ENCODE peak calls at places on chromosomes 4 and X, in nine cellular contexts. L is stimulated activated CD4-positive, alpha-beta T cell treated with anti-CD3 and anti-CD28 coated beads, Interleukin-4, amount 100 ng/mL, for 1 hour; F is glutamatergic neuron; J is astrocyte of the cerebellum; M is left ventricle myocardium inferior; I is cardiac fibroblast; O is left cardiac atrium; C is mesothelial cell of epicardium; S is breast epithelium. N is an unnamed sample.

GRCh38 chrX:14922437-14922836 is 49.2 kb downstream of the MOSPD2 start:
- DNase-seq in L (no peak), F (no peak), J (peak; percentile 41), M (no peak), I (peak; percentile 53), O (no peak), C (no peak), S (no peak), N (no peak)

GRCh38 chr4:825063-825968 is 613 bp downstream of the CPLX1 start:
- DNase-seq in L (peak; percentile 25), F (no peak), J (no peak), M (no peak), I (peak; percentile 19), O (no peak), C (peak; percentile 73), S (no peak), N (peak; percentile 79)

GRCh38 chr4:33722800-33723511 is 2521.4 kb downstream of the ARAP2 start:
- DNase-seq in L (no peak), F (no peak), J (peak; percentile 22), M (no peak), I (peak; percentile 81), O (no peak), C (no peak), S (no peak), N (no peak)

GRCh38 chr4:8765084-8765483 is 106.6 kb downstream of the HMX1 start:
- DNase-seq in L (no peak), F (peak; percentile 11), J (no peak), M (peak; percentile 4), I (no peak), O (peak; percentile 8), C (no peak), S (no peak), N (peak; percentile 37)

GRCh38 chr4:7189066-7189465 is 3.3 kb upstream of the SORCS2 start:
- DNase-seq in L (no peak), F (no peak), J (no peak), M (no peak), I (no peak), O (no peak), C (no peak), S (no peak), N (peak; percentile 36)

GRCh38 chr4:118676128-118676527 is 9.1 kb upstream of the METTL14 start:
- DNase-seq in L (no peak), F (no peak), J (no peak), M (no peak), I (no peak), O (no peak), C (no peak), S (no peak), N (no peak)

GRCh38 chr4:11042760-11043159 is 358.2 kb upstream of the CLNK start:
- DNase-seq in L (no peak), F (no peak), J (no peak), M (no peak), I (no peak), O (no peak), C (no peak), S (no peak), N (no peak)

GRCh38 chrX:31546130-31546529 is 474.3 kb upstream of the FTHL17 start:
- DNase-seq in L (no peak), F (no peak), J (peak; percentile 45), M (no peak), I (peak; percentile 78), O (peak; percentile 24), C (no peak), S (no peak), N (no peak)

GRCh38 chr4:67820903-67821302 is 62.9 kb downstream of the TMPRSS11D start:
- DNase-seq in L (no peak), F (no peak), J (no peak), M (no peak), I (no peak), O (no peak), C (no peak), S (no peak), N (no peak)

GRCh38 chrX:53211391-53211978 is 13.5 kb downstream of the KDM5C start:
- DNase-seq in L (no peak), F (no peak), J (no peak), M (no peak), I (no peak), O (no peak), C (no peak), S (no peak), N (no peak)

GRCh38 chr4:173272987-173273386 is 61.2 kb downstream of the HMGB2 start:
- DNase-seq in L (no peak), F (no peak), J (no peak), M (no peak), I (peak; percentile 62), O (no peak), C (no peak), S (no peak), N (no peak)

GRCh38 chr4:183758006-183758734 is 99.1 kb downstream of the TRAPPC11 start:
- DNase-seq in L (no peak), F (peak; percentile 48), J (no peak), M (peak; percentile 66), I (peak; percentile 35), O (peak; percentile 79), C (no peak), S (no peak), N (peak; percentile 88)

GRCh38 chr4:147739239-147739823 is 7.4 kb downstream of the ARHGAP10 start:
- DNase-seq in L (no peak), F (no peak), J (no peak), M (no peak), I (peak; percentile 65), O (no peak), C (no peak), S (no peak), N (no peak)

GRCh38 chr4:185623444-185624247 is 88.3 kb upstream of the PDLIM3 start:
- DNase-seq in L (no peak), F (no peak), J (no peak), M (no peak), I (no peak), O (no peak), C (no peak), S (no peak), N (no peak)

N was measured in endodermal cell.